ENCODE peak calls at places on chromosomes 12 and 14, in nine cellular contexts. J is frontal cortex; S is amygdala; F is nephron progenitor cell; P is activated naive CD4-positive, alpha-beta T cell; G is non-pigmented ciliary epithelial cell; N is HCEC 1CT; T is left cardiac atrium; E is astrocyte of the spinal cord. L is an unnamed sample.

GRCh38 chr14:71103662-71104484 is 196.6 kb downstream of the PCNX1 start:
- DNase-seq in E (peak), P (no peak), F (peak), N (peak), J (peak), S (no peak), G (peak), T (no peak), L (peak)

GRCh38 chr12:86256169-86256568 is at the start of gene MGAT4C:
- DNase-seq in P (no peak), J (no peak), E (no peak), S (no peak), G (no peak), F (no peak), T (no peak), N (no peak), L (no peak)

GRCh38 chr12:77102123-77102522 is 36.8 kb upstream of the E2F7 start:
- DNase-seq in F (no peak), T (no peak), P (no peak), G (no peak), N (peak), J (no peak), E (no peak), S (no peak), L (no peak)

GRCh38 chr14:76752744-76753143 is 8.5 kb upstream of the VASH1 start:
- DNase-seq in E (no peak), P (no peak), G (no peak), T (no peak), S (peak), N (no peak), J (peak), F (no peak), L (no peak)

GRCh38 chr12:41293011-41293410 is 104.9 kb downstream of the PDZRN4 start:
- DNase-seq in T (no peak), J (no peak), S (no peak), N (no peak), P (no peak), E (no peak), F (no peak), G (no peak), L (no peak)

GRCh38 chr12:94074970-94075695 is 73.2 kb upstream of the PLXNC1 start:
- DNase-seq in T (peak), G (no peak), J (no peak), E (peak), S (peak), P (no peak), F (peak), N (peak), L (peak)

GRCh38 chr12:51923506-51924365 is 16.4 kb downstream of the ACVRL1 start:
- DNase-seq in S (no peak), T (peak), G (no peak), N (peak), E (no peak), J (no peak), F (peak), P (peak), L (no peak)

GRCh38 chr14:61547186-61548121 is 147.9 kb upstream of the HIF1A start:
- DNase-seq in T (no peak), N (peak), G (no peak), P (no peak), E (peak), J (no peak), S (no peak), F (no peak), L (peak)

GRCh38 chr14:30551460-30551859 is 7.5 kb upstream of the G2E3 start:
- DNase-seq in J (no peak), E (no peak), S (no peak), T (no peak), G (no peak), N (no peak), P (no peak), F (no peak), L (no peak)

GRCh38 chr14:65251213-65251612 is 148.9 kb upstream of the MAX start:
- DNase-seq in E (peak), G (peak), J (no peak), F (no peak), S (no peak), N (peak), T (no peak), P (no peak), L (peak)